ENCODE peak calls at places on chromosomes 12 and 14, in four cellular contexts. H, M, F and G are unnamed samples.

GRCh38 chr12:113298861-113299545 is 35.9 kb downstream of the SLC8B1 start:
- DNase-seq in H (no peak), M (peak; percentile 82), F (no peak), G (peak; percentile 89)

GRCh38 chr14:60166144-60166543 is 946 bp upstream of the DHRS7 start:
- DNase-seq in H (no peak), M (no peak), F (no peak), G (no peak)

GRCh38 chr12:47066278-47067048 is 13.0 kb upstream of the PCED1B start:
- DNase-seq in H (no peak), M (peak; percentile 22), F (no peak), G (no peak)

GRCh38 chr14:23568600-23569310 is 1.2 kb upstream of the AP1G2 start:
- DNase-seq in H (no peak), M (no peak), F (peak; percentile 59), G (no peak)

GRCh38 chr14:74604896-74605295 is 7.1 kb downstream of the LTBP2 start:
- DNase-seq in H (no peak), M (no peak), F (no peak), G (no peak)

GRCh38 chr14:95547626-95548327 is 12.9 kb downstream of the GLRX5 start:
- DNase-seq in H (peak; percentile 54), M (no peak), F (no peak), G (no peak)

GRCh38 chr12:94109154-94109553 is 39.2 kb upstream of the PLXNC1 start:
- DNase-seq in H (peak; percentile 54), M (no peak), F (no peak), G (no peak)

GRCh38 chr12:96416033-96416790 is 16.0 kb upstream of the CDK17 start:
- DNase-seq in H (peak; percentile 80), M (no peak), F (no peak), G (no peak)

GRCh38 chr14:69049675-69050074 is 70.6 kb upstream of the ACTN1 start:
- DNase-seq in H (peak; percentile 72), M (peak; percentile 70), F (no peak), G (no peak)

GRCh38 chr12:106096376-106096775 is 42.4 kb downstream of the NUAK1 start:
- DNase-seq in H (peak; percentile 54), M (peak; percentile 87), F (no peak), G (no peak)

GRCh38 chr14:53791116-53791515 is 165.5 kb downstream of the BMP4 start:
- DNase-seq in H (no peak), M (no peak), F (no peak), G (no peak)

GRCh38 chr12:74393265-74393664 is 144.4 kb upstream of the ATXN7L3B start:
- DNase-seq in H (no peak), M (no peak), F (no peak), G (no peak)

GRCh38 chr12:100716658-100716948 is 78.0 kb upstream of the ANO4 start:
- DNase-seq in H (peak; percentile 3), M (no peak), F (no peak), G (no peak)

GRCh38 chr14:89178802-89179201 is 238.2 kb downstream of the FOXN3 start:
- DNase-seq in H (peak; percentile 42), M (no peak), F (peak; percentile 9), G (no peak)

GRCh38 chr14:105123981-105124836 is 44.4 kb downstream of the JAG2 start:
- DNase-seq in H (no peak), M (no peak), F (no peak), G (peak; percentile 56)

GRCh38 chr14:30194769-30195168 is 267.1 kb upstream of the PRKD1 start:
- DNase-seq in H (peak; percentile 93), M (no peak), F (no peak), G (no peak)

GRCh38 chr12:42372154-42372791 is 46.3 kb downstream of the PPHLN1 start:
- DNase-seq in H (peak; percentile 28), M (no peak), F (peak; percentile 65), G (no peak)

GRCh38 chr14:99266181-99267178 is 5.5 kb downstream of the BCL11B start:
- DNase-seq in H (peak; percentile 70), M (peak; percentile 69), F (peak; percentile 86), G (no peak)

GRCh38 chr12:4857472-4858291 is 52.0 kb upstream of the KCNA1 start:
- DNase-seq in H (peak; percentile 67), M (peak; percentile 68), F (peak; percentile 87), G (no peak)

GRCh38 chr14:36655963-36656768 is 5.5 kb upstream of the PAX9 start:
- DNase-seq in H (no peak), M (no peak), F (peak; percentile 79), G (no peak)

GRCh38 chr14:76694106-76694505 is 67.2 kb upstream of the VASH1 start:
- DNase-seq in H (no peak), M (no peak), F (no peak), G (no peak)

GRCh38 chr14:53192023-53192422 is 38.9 kb upstream of the DDHD1 start:
- DNase-seq in H (no peak), M (no peak), F (no peak), G (no peak)

GRCh38 chr14:70872678-70873020 is 34.6 kb upstream of the PCNX1 start:
- DNase-seq in H (no peak), M (no peak), F (no peak), G (no peak)

GRCh38 chr12:93425736-93426363 is 15.9 kb downstream of the UBE2N start:
- DNase-seq in H (no peak), M (no peak), F (no peak), G (no peak)

GRCh38 chr12:86196465-86196864 is 59.7 kb downstream of the MGAT4C start:
- DNase-seq in H (no peak), M (no peak), F (no peak), G (no peak)

GRCh38 chr12:724194-724855 is 28.1 kb upstream of the WNK1 start:
- DNase-seq in H (peak; percentile 18), M (no peak), F (peak; percentile 18), G (no peak)

GRCh38 chr12:43882578-43883178 is 46.8 kb downstream of the TMEM117 start:
- DNase-seq in H (peak; percentile 65), M (no peak), F (peak; percentile 62), G (no peak)

GRCh38 chr12:116161588-116161987 is 115.9 kb downstream of the MED13L start:
- DNase-seq in H (no peak), M (no peak), F (no peak), G (no peak)
- H3K4me3 ChIP-seq in H (no peak overlapping the region), M (no peak overlapping the region), F (no peak overlapping the region), G (no peak overlapping the region)

DNA sequence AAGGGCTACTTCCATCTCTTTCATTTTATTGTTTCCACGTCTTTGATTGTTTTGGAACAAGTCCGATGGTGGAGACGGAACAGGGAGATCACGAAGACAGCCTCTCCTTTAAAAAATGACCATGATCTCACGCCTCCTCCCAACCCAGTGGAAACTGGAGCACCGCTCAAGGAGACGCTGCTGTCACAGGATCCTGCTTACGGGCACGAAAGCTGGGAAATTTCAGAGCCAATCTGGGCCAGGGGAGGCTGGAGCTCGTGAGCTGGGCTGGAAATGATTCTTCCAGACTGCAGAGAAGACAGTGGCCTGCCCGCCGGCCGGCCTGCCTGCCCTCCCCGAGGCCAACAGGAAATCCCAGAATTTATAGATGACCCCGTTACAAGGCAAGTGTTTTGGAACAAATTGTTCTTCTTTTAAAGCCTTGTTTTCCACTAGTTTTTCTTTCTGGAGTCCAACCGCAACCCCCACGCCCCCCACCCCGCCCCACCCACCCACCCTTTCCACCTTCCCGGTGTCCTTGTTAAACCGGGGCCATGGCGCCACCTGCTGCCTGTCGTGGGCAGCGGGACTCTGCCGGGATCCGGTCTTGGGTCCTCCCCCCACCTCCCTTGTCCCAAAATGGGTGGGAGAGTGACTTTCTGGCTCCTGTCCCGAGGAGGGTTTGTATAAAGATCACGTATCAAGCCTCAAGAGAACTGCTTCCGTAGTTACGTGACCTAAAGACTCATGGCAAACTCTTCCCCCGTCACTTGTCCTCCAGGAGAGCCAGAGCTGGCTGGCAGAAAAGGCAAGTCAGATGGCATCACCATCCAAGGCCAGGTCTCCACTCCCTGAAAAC is 40.3 kb downstream of the MAP1LC3B2 start:
- DNase-seq in H (peak; percentile 81), M (peak; percentile 88), F (peak; percentile 77), G (peak; percentile 89)
- TF ChIP-seq CTCF in H (peak; percentile 74), M (peak; percentile 70), F (peak; percentile 66), G (peak; percentile 57)

DNA sequence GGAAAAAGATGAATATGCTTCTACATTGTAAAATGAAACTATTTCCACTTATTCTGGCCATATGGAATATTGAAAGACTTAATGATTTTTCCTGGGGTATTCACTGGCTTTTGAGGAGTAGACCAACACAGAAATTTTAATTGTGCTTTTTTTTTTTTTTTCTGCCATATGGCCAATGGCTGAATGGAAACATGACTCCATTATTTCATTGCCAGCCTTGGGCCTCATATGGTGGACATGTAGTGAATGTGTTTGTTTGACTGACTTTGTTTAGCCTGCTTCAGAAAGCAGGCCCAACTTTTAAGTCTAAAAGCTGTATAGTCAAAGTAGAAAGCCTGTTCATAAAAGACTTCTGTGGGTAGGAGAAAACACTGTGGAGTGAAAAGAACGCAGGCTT is 2.4 kb downstream of the GNG2 start:
- DNase-seq in H (no peak), M (no peak), F (no peak), G (no peak)
- H3K4me3 ChIP-seq in H (no peak overlapping the region), M (no peak overlapping the region), F (no peak overlapping the region), G (peak overlapping the region; percentile 59)

DNA sequence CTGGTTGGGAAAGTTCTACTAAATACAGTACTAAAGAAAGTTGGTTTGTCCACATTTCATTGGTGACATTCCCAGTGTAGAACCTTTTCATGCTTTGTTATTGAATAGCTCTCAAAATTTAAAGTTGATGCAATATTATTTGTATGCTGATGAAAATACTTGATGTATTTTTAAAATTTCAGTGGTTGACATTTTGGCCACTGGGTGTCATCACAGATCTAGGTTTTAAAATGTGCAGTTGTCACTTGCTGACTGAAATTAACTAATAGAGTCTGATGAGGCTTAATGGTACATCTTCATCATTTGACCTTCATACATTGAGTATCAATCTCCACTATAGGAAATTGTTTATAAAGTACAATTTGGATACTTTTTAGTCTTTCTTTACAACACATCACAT is 37.1 kb downstream of the CMAS start:
- DNase-seq in H (peak; percentile 54), M (no peak), F (peak; percentile 12), G (no peak)
- TF ChIP-seq CTCF in H (peak; percentile 38), M (peak; percentile 47), F (peak; percentile 41), G (peak; percentile 32)

GRCh38 chr14:51648296-51648695 is 3.4 kb upstream of the FRMD6 start:
- DNase-seq in H (no peak), M (no peak), F (no peak), G (no peak)
- H3K4me3 ChIP-seq in H (no peak overlapping the region), M (no peak overlapping the region), F (no peak overlapping the region), G (no peak overlapping the region)

GRCh38 chr12:117472983-117473382 is 111.6 kb upstream of the NOS1 start:
- DNase-seq in H (no peak), M (no peak), F (peak; percentile 48), G (no peak)
- TF ChIP-seq CTCF in H (peak; percentile 39), M (no peak), F (no peak), G (no peak)

GRCh38 chr12:95217377-95218163 is at the start of the genes FGD6 and VEZT:
- DNase-seq in H (peak; percentile 100), M (peak; percentile 99), F (peak; percentile 99), G (peak; percentile 99)

GRCh38 chr12:95216704-95217376 is 427 bp downstream of the FGD6 start:
- DNase-seq in H (no peak), M (no peak), F (no peak), G (peak; percentile 76)

GRCh38 chr12:95214466-95214865 is 2.8 kb downstream of the FGD6 start:
- DNase-seq in H (peak; percentile 31), M (no peak), F (no peak), G (no peak)

GRCh38 chr12:95213928-95214327 is 3.3 kb downstream of the FGD6 start:
- DNase-seq in H (no peak), M (no peak), F (peak; percentile 32), G (no peak)

DNA sequence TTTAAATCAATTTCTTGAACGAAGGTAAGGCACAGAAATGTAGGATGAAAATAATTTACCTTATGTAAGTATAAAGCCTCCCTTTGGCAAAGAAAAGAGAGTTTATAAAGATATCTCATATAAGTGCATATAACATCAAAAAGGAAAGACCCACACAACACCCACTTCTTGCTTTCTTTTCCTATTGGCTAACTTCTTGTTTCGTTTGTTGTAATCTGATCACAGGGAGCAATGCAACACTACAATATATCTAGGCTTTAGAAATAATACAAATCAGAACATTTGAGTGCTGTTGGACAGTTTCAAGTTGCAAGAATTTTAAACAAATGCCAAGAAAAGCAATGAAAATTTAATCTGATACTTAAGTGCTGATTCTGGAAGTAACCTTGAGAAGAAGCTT is 1.3 kb downstream of the FGD6 start:
- DNase-seq in H (peak; percentile 76), M (no peak), F (peak; percentile 47), G (no peak)
- H3K4me3 ChIP-seq in H (peak overlapping the region; percentile 88), M (peak overlapping the region; percentile 97), F (peak overlapping the region; percentile 67), G (peak overlapping the region; percentile 88)